ENCODE peak calls at places on chromosomes 6 and 20, in nine cellular contexts. A, D, P, B, E, X, K, V and C are unnamed samples.

GRCh38 chr6:159981591-159982245 is 12.8 kb downstream of the IGF2R start:
- DNase-seq in P (peak; percentile 97), B (no peak), K (no peak), D (no peak), E (peak; percentile 69), V (no peak), A (peak; percentile 84), X (peak; percentile 70), C (peak; percentile 53)

GRCh38 chr6:27426045-27426620 is 37.6 kb downstream of the ZNF391 start:
- DNase-seq in E (no peak), A (no peak), B (no peak), P (no peak), V (no peak), K (no peak), D (no peak), X (no peak), C (no peak)

GRCh38 chr20:1952737-1953530 is 40.9 kb downstream of the PDYN start:
- DNase-seq in K (no peak), V (no peak), B (no peak), D (no peak), E (peak; percentile 22), A (no peak), X (peak; percentile 53), P (no peak), C (no peak)

GRCh38 chr6:106973841-106974336 is 640 bp downstream of the CD24 start:
- DNase-seq in K (no peak), V (no peak), P (no peak), X (peak; percentile 67), A (peak; percentile 22), D (peak; percentile 52), B (peak; percentile 85), E (no peak), C (no peak)

GRCh38 chr6:94323853-94324252 is 904.5 kb upstream of the EPHA7 start:
- DNase-seq in K (no peak), E (no peak), V (no peak), B (no peak), P (peak; percentile 1), X (no peak), D (peak; percentile 13), A (no peak), C (no peak)

GRCh38 chr6:160010067-160010466 is 41.2 kb downstream of the IGF2R start:
- DNase-seq in E (peak; percentile 81), A (peak; percentile 94), X (no peak), B (no peak), V (peak; percentile 86), K (no peak), D (no peak), P (no peak), C (peak; percentile 97)

GRCh38 chr20:16785221-16785620 is 37.1 kb downstream of the OTOR start:
- DNase-seq in A (peak; percentile 9), V (no peak), P (peak; percentile 30), B (no peak), K (no peak), D (no peak), X (no peak), E (no peak), C (no peak)

GRCh38 chr6:127190552-127190951 is 72.1 kb downstream of the RSPO3 start:
- DNase-seq in E (no peak), P (peak; percentile 57), V (no peak), X (peak; percentile 24), D (peak; percentile 12), K (no peak), A (peak; percentile 53), B (no peak), C (peak; percentile 77)

GRCh38 chr20:22577515-22578220 is 6.7 kb downstream of the FOXA2 start:
- DNase-seq in V (no peak), D (no peak), P (no peak), K (no peak), A (no peak), X (no peak), B (peak; percentile 89), E (no peak), C (no peak)

GRCh38 chr20:46055269-46055668 is 26.3 kb downstream of the SLC12A5 start:
- DNase-seq in K (no peak), A (no peak), E (peak; percentile 27), D (no peak), X (no peak), P (no peak), B (no peak), V (no peak), C (no peak)

GRCh38 chr6:154213782-154214181 is 142.8 kb downstream of the IPCEF1 start:
- DNase-seq in D (no peak), K (no peak), X (no peak), A (no peak), E (no peak), V (no peak), B (no peak), P (no peak), C (no peak)

GRCh38 chr6:154219250-154219649 is 137.4 kb downstream of the IPCEF1 start:
- DNase-seq in P (no peak), D (no peak), V (no peak), K (no peak), B (no peak), A (no peak), X (no peak), E (no peak), C (no peak)

GRCh38 chr6:154218787-154219186 is 137.8 kb downstream of the IPCEF1 start:
- DNase-seq in B (no peak), D (no peak), V (no peak), E (no peak), X (no peak), K (no peak), P (no peak), A (no peak), C (no peak)

GRCh38 chr6:154222716-154223115 is 133.9 kb downstream of the IPCEF1 start:
- DNase-seq in B (no peak), E (no peak), V (no peak), K (no peak), A (no peak), X (no peak), P (no peak), D (no peak), C (no peak)

DNA sequence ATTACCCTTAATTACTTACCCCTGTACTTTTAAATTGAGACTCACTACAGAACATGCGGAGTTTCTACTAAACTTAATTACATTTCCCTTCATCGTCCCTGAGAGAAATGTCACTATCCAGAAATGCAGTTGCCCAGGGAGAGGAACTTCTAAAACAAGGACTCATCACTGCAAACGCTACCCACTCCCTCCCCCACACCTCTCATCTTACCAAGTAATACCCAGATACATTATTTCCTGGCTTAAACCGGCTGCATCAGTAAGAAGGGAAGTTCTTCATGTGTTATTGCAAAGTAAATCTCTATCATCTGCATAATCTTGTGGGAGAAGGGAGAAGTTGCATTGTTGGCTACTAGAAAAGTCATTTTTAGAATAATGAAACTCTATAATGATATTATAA is 138.3 kb downstream of the IPCEF1 start:
- DNase-seq in X (no peak), D (no peak), K (no peak), E (no peak), P (no peak), A (no peak), V (no peak), B (no peak), C (no peak)
- H3K4me3 ChIP-seq in X (no peak overlapping the region), D (no peak overlapping the region), K (no peak overlapping the region), E (no peak overlapping the region), P (no peak overlapping the region), A (no peak overlapping the region), V (no peak overlapping the region), B (no peak overlapping the region), C (no peak overlapping the region)

DNA sequence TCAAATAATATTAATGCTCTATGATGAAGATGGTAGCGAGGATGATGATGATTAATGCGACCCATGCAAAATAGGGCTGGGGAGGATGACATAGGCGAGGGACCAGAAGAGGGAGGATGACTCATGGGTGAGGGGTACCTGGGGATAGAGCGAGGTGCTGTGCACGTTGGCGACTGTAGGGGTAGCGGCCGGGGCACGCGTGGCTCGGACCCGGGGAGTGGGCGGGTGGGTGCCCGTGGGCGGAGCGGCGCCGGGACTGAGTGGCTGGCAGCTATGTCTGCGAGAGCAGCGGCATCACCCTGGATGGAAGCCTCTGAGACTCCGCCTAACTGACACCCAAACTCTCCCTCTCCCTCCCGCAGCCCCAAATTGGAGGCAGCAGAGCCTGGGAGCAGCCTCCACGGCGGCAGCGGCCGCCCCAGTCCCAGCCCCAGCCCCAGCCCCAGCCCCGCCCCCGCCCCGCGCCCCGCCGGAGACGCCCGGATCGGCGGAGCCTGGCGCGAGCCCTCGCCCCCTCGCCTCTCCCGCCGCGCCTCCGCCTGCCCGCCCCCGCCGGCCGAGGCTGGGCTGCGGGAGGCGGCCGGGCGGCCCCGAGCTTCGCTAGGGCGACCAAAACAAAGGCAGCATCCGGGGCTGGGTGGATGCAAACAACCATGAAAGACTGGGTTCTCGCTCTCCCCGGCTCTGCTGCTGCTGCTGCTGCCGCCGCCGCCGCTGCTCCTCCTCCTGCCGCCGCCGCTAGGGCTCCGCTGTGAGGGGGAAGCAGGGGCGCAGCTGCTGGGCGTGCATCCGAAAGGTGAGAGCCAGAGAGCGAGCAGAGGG is at the start of gene RIMS1:
- DNase-seq in P (no peak), E (peak; percentile 55), V (no peak), K (no peak), B (peak; percentile 72), X (no peak), D (peak; percentile 63), A (peak; percentile 2), C (no peak)
- H3K4me3 ChIP-seq in P (no peak within 1 kb of the TSS), E (peak within 1 kb of the TSS; percentile 47), V (peak within 1 kb of the TSS; percentile 52), K (peak within 1 kb of the TSS; percentile 36), B (no peak within 1 kb of the TSS), X (no peak within 1 kb of the TSS), D (peak within 1 kb of the TSS; percentile 48), A (peak within 1 kb of the TSS; percentile 29), C (peak within 1 kb of the TSS; percentile 28)

DNA sequence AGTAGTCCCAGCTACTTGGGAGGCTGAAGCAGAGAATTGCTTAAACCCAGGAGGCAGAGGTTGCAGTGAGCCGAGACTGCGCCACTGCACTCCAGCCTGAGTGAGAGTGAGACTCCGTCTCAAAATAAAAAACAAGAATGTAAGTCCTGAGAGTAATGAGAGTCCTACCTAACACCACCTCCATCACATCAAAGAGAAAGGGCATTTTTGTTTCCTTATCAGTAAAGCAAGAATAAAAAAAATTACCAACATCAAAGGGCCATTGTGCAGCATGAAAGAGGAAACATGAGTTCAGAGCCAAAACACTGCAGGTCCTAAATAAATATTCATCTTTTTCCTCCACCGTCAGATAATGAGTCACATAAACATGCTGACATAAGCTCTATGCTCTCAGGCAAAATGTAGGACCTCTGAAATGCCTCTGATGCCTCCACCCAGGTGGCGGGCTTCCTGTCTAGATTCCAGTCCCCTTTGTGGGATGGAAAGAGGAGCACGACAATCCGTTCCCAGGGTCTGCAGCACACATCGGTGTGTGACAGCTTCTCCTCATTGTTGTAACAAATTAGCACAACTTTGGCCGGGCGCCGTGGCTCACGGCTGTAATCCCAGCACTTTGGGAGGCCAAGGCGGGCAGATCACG is 7.2 kb downstream of the ATP9A start:
- DNase-seq in A (peak; percentile 87), K (no peak), X (no peak), P (peak; percentile 83), D (no peak), V (no peak), B (no peak), E (no peak), C (no peak)
- H3K4me3 ChIP-seq in A (no peak overlapping the region), K (no peak overlapping the region), X (no peak overlapping the region), P (no peak overlapping the region), D (no peak overlapping the region), V (no peak overlapping the region), B (no peak overlapping the region), E (no peak overlapping the region), C (no peak overlapping the region)

DNA sequence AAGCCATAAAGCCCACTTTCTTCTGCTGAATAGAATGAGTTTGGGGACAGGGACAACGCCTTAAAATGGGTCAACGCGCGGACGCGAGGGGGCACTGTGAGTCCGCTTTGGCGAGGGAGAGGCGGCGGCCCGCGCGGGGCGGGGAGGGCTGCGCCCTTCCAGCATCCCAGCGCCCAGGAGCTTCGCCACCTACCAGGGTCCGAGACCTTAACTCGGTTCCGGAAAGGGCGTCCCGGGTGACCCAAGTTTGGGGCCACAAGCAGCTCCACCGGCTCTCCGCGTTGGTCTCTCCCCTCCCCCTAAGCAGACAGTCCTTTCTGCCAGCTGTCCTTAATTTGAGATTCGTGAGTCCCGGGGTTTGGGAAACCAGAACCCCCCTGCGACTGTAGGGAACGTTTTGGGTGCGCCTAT is 1.8 kb upstream of the SAMD5 start:
- DNase-seq in B (peak; percentile 81), A (peak; percentile 50), X (no peak), P (peak; percentile 57), V (no peak), K (no peak), E (peak; percentile 76), D (peak; percentile 78), C (peak; percentile 84)
- H3K4me3 ChIP-seq in B (no peak overlapping the region), A (peak overlapping the region; percentile 67), X (no peak overlapping the region), P (peak overlapping the region; percentile 96), V (peak overlapping the region; percentile 67), K (peak overlapping the region; percentile 26), E (peak overlapping the region; percentile 57), D (peak overlapping the region; percentile 64), C (peak overlapping the region; percentile 85)